ENCODE peak calls at places on chromosomes 11 and 22, in seven cellular contexts. J is stimulated activated CD4-positive, alpha-beta T cell treated with anti-CD3 and anti-CD28 coated beads, Interleukin-4, amount 100 ng/mL, for 24 hours; L is H54; U is ureter; S is GM18507; K is AML-193; B is B cell. Q is an unnamed sample.

GRCh38 chr22:30128511-30128910 is 48.2 kb downstream of the HORMAD2 start:
- DNase-seq in J (no peak), L (no peak), U (no peak), S (no peak), K (no peak), B (no peak), Q (no peak)

GRCh38 chr11:57425565-57426438 is 1.1 kb downstream of the SLC43A3 start:
- DNase-seq in J (no peak), L (no peak), U (peak), S (no peak), K (no peak), B (no peak), Q (no peak)

GRCh38 chr11:107576497-107577086 is 11.1 kb upstream of the ALKBH8 start:
- DNase-seq in J (peak), L (no peak), U (peak), S (no peak), K (peak), B (peak), Q (no peak)

GRCh38 chr11:19903620-19904069 is 191.0 kb downstream of the NAV2 start:
- DNase-seq in J (peak), L (no peak), U (peak), S (no peak), K (peak), B (no peak), Q (peak)

GRCh38 chr11:109971184-109971523 is 122.0 kb upstream of the ZC3H12C start:
- DNase-seq in J (no peak), L (peak), U (no peak), S (no peak), K (peak), B (no peak), Q (no peak)

GRCh38 chr11:64865286-64866172 is 12.9 kb downstream of the EHD1 start:
- DNase-seq in J (peak), L (no peak), U (no peak), S (no peak), K (no peak), B (no peak), Q (no peak)

GRCh38 chr11:116192509-116193206 is 580.1 kb downstream of the BUD13 start:
- DNase-seq in J (no peak), L (no peak), U (no peak), S (no peak), K (no peak), B (no peak), Q (no peak)

GRCh38 chr11:44766112-44766971 is 39.6 kb downstream of the TSPAN18 start:
- DNase-seq in J (no peak), L (no peak), U (no peak), S (no peak), K (no peak), B (no peak), Q (no peak)

GRCh38 chr11:19087658-19088057 is 27.1 kb upstream of the MRGPRX2 start:
- DNase-seq in J (no peak), L (peak), U (no peak), S (no peak), K (no peak), B (no peak), Q (no peak)

GRCh38 chr11:73159297-73159696 is 17.2 kb upstream of the FCHSD2 start:
- DNase-seq in J (no peak), L (no peak), U (no peak), S (no peak), K (no peak), B (no peak), Q (no peak)

GRCh38 chr11:20238712-20239111 is 78.4 kb upstream of the DBX1 start:
- DNase-seq in J (no peak), L (no peak), U (no peak), S (no peak), K (no peak), B (no peak), Q (no peak)

GRCh38 chr22:20292673-20293232 is 24.6 kb upstream of the RTN4R start:
- DNase-seq in J (no peak), L (no peak), U (no peak), S (no peak), K (no peak), B (no peak), Q (no peak)

GRCh38 chr11:68145120-68145866 is 24.1 kb upstream of the CHKA start:
- DNase-seq in J (no peak), L (peak), U (peak), S (no peak), K (no peak), B (no peak), Q (no peak)

GRCh38 chr11:81979444-81979843 is 754.2 kb downstream of the FAM181B start:
- DNase-seq in J (no peak), L (no peak), U (no peak), S (no peak), K (no peak), B (no peak), Q (no peak)